ENCODE peak calls at places on chromosomes 2 and 18, in seven cellular contexts. One of them, this sample, is unnamed.

GRCh38 chr2:231218356-231218755 is 19.9 kb downstream of the ARMC9 start:
- DNase-seq in endothelial cell: no peak
- DNase-seq in SHP77 treated with DMSO at 0.1 percent for 48 hours: no peak
- DNase-seq in stimulated activated CD8-positive, alpha-beta memory T cell treated with anti-CD3 and anti-CD28 coated beads, Interleukin-15, amount 100 ng/mL, for 1 hour: no peak
- DNase-seq in activated CD4-positive, alpha-beta T cell treated with anti-CD3 and anti-CD28 coated beads, Interleukin-2, amount 50 U/mL, for 24 hours: no peak
- DNase-seq in mucosa of gallbladder: no peak
- DNase-seq in stimulated activated CD4-positive, alpha-beta T cell treated with anti-CD3 and anti-CD28 coated beads, Interleukin-4, amount 100 ng/mL, for 24 hours: no peak
- DNase-seq in this sample: no peak

GRCh38 chr2:71859211-71859847 is 288.3 kb downstream of the CYP26B1 start:
- DNase-seq in stimulated activated CD8-positive, alpha-beta memory T cell treated with anti-CD3 and anti-CD28 coated beads, Interleukin-15, amount 100 ng/mL, for 1 hour: no peak
- DNase-seq in activated CD4-positive, alpha-beta T cell treated with anti-CD3 and anti-CD28 coated beads, Interleukin-2, amount 50 U/mL, for 24 hours: no peak
- DNase-seq in mucosa of gallbladder: no peak
- DNase-seq in endothelial cell: no peak
- DNase-seq in stimulated activated CD4-positive, alpha-beta T cell treated with anti-CD3 and anti-CD28 coated beads, Interleukin-4, amount 100 ng/mL, for 24 hours: no peak
- DNase-seq in SHP77 treated with DMSO at 0.1 percent for 48 hours: no peak
- DNase-seq in this sample: no peak

GRCh38 chr2:60565472-60565871 is 12.0 kb upstream of the BCL11A start:
- DNase-seq in SHP77 treated with DMSO at 0.1 percent for 48 hours: peak
- DNase-seq in stimulated activated CD8-positive, alpha-beta memory T cell treated with anti-CD3 and anti-CD28 coated beads, Interleukin-15, amount 100 ng/mL, for 1 hour: no peak
- DNase-seq in endothelial cell: peak
- DNase-seq in activated CD4-positive, alpha-beta T cell treated with anti-CD3 and anti-CD28 coated beads, Interleukin-2, amount 50 U/mL, for 24 hours: no peak
- DNase-seq in mucosa of gallbladder: no peak
- DNase-seq in stimulated activated CD4-positive, alpha-beta T cell treated with anti-CD3 and anti-CD28 coated beads, Interleukin-4, amount 100 ng/mL, for 24 hours: no peak
- DNase-seq in this sample: no peak

GRCh38 chr2:47554311-47554905 is 151.5 kb downstream of the MSH2 start:
- DNase-seq in stimulated activated CD8-positive, alpha-beta memory T cell treated with anti-CD3 and anti-CD28 coated beads, Interleukin-15, amount 100 ng/mL, for 1 hour: no peak
- DNase-seq in SHP77 treated with DMSO at 0.1 percent for 48 hours: no peak
- DNase-seq in mucosa of gallbladder: no peak
- DNase-seq in endothelial cell: no peak
- DNase-seq in activated CD4-positive, alpha-beta T cell treated with anti-CD3 and anti-CD28 coated beads, Interleukin-2, amount 50 U/mL, for 24 hours: no peak
- DNase-seq in stimulated activated CD4-positive, alpha-beta T cell treated with anti-CD3 and anti-CD28 coated beads, Interleukin-4, amount 100 ng/mL, for 24 hours: no peak
- DNase-seq in this sample: no peak

GRCh38 chr2:54239427-54239826 is 16.6 kb downstream of the TSPYL6 start:
- DNase-seq in stimulated activated CD8-positive, alpha-beta memory T cell treated with anti-CD3 and anti-CD28 coated beads, Interleukin-15, amount 100 ng/mL, for 1 hour: no peak
- DNase-seq in endothelial cell: no peak
- DNase-seq in stimulated activated CD4-positive, alpha-beta T cell treated with anti-CD3 and anti-CD28 coated beads, Interleukin-4, amount 100 ng/mL, for 24 hours: no peak
- DNase-seq in activated CD4-positive, alpha-beta T cell treated with anti-CD3 and anti-CD28 coated beads, Interleukin-2, amount 50 U/mL, for 24 hours: no peak
- DNase-seq in mucosa of gallbladder: no peak
- DNase-seq in SHP77 treated with DMSO at 0.1 percent for 48 hours: no peak
- DNase-seq in this sample: no peak

GRCh38 chr2:200156140-200156858 is 150.2 kb upstream of the SPATS2L start:
- DNase-seq in endothelial cell: no peak
- DNase-seq in activated CD4-positive, alpha-beta T cell treated with anti-CD3 and anti-CD28 coated beads, Interleukin-2, amount 50 U/mL, for 24 hours: no peak
- DNase-seq in stimulated activated CD8-positive, alpha-beta memory T cell treated with anti-CD3 and anti-CD28 coated beads, Interleukin-15, amount 100 ng/mL, for 1 hour: no peak
- DNase-seq in SHP77 treated with DMSO at 0.1 percent for 48 hours: no peak
- DNase-seq in mucosa of gallbladder: peak
- DNase-seq in stimulated activated CD4-positive, alpha-beta T cell treated with anti-CD3 and anti-CD28 coated beads, Interleukin-4, amount 100 ng/mL, for 24 hours: no peak
- DNase-seq in this sample: no peak

GRCh38 chr18:52288403-52289004 is 51.5 kb upstream of the DCC start:
- DNase-seq in activated CD4-positive, alpha-beta T cell treated with anti-CD3 and anti-CD28 coated beads, Interleukin-2, amount 50 U/mL, for 24 hours: no peak
- DNase-seq in endothelial cell: peak
- DNase-seq in stimulated activated CD8-positive, alpha-beta memory T cell treated with anti-CD3 and anti-CD28 coated beads, Interleukin-15, amount 100 ng/mL, for 1 hour: no peak
- DNase-seq in SHP77 treated with DMSO at 0.1 percent for 48 hours: no peak
- DNase-seq in mucosa of gallbladder: no peak
- DNase-seq in stimulated activated CD4-positive, alpha-beta T cell treated with anti-CD3 and anti-CD28 coated beads, Interleukin-4, amount 100 ng/mL, for 24 hours: no peak
- DNase-seq in this sample: peak

GRCh38 chr2:24832991-24833671 is 39.9 kb downstream of the CENPO start:
- DNase-seq in stimulated activated CD8-positive, alpha-beta memory T cell treated with anti-CD3 and anti-CD28 coated beads, Interleukin-15, amount 100 ng/mL, for 1 hour: no peak
- DNase-seq in activated CD4-positive, alpha-beta T cell treated with anti-CD3 and anti-CD28 coated beads, Interleukin-2, amount 50 U/mL, for 24 hours: no peak
- DNase-seq in mucosa of gallbladder: no peak
- DNase-seq in endothelial cell: no peak
- DNase-seq in stimulated activated CD4-positive, alpha-beta T cell treated with anti-CD3 and anti-CD28 coated beads, Interleukin-4, amount 100 ng/mL, for 24 hours: no peak
- DNase-seq in SHP77 treated with DMSO at 0.1 percent for 48 hours: no peak
- DNase-seq in this sample: no peak

GRCh38 chr2:233410191-233410760 is 56.0 kb downstream of the DGKD start:
- DNase-seq in activated CD4-positive, alpha-beta T cell treated with anti-CD3 and anti-CD28 coated beads, Interleukin-2, amount 50 U/mL, for 24 hours: no peak
- DNase-seq in mucosa of gallbladder: no peak
- DNase-seq in stimulated activated CD4-positive, alpha-beta T cell treated with anti-CD3 and anti-CD28 coated beads, Interleukin-4, amount 100 ng/mL, for 24 hours: no peak
- DNase-seq in stimulated activated CD8-positive, alpha-beta memory T cell treated with anti-CD3 and anti-CD28 coated beads, Interleukin-15, amount 100 ng/mL, for 1 hour: no peak
- DNase-seq in SHP77 treated with DMSO at 0.1 percent for 48 hours: no peak
- DNase-seq in endothelial cell: no peak
- DNase-seq in this sample: no peak

GRCh38 chr2:48569433-48569832 is 39.5 kb downstream of the STON1 start:
- DNase-seq in stimulated activated CD4-positive, alpha-beta T cell treated with anti-CD3 and anti-CD28 coated beads, Interleukin-4, amount 100 ng/mL, for 24 hours: no peak
- DNase-seq in mucosa of gallbladder: no peak
- DNase-seq in stimulated activated CD8-positive, alpha-beta memory T cell treated with anti-CD3 and anti-CD28 coated beads, Interleukin-15, amount 100 ng/mL, for 1 hour: no peak
- DNase-seq in activated CD4-positive, alpha-beta T cell treated with anti-CD3 and anti-CD28 coated beads, Interleukin-2, amount 50 U/mL, for 24 hours: no peak
- DNase-seq in SHP77 treated with DMSO at 0.1 percent for 48 hours: no peak
- DNase-seq in endothelial cell: no peak
- DNase-seq in this sample: no peak